ENCODE peak calls at places on chromosomes 11 and 22, in nine cellular contexts. Y is activated naive CD4-positive, alpha-beta T cell; R is T1000; V is NCI-H1417 treated with DMSO at 0.1 percent for 48 hours; J is activated CD4-positive, alpha-beta T cell treated with anti-CD3 and anti-CD28 coated beads, Interleukin-2, amount 50 U/mL, for 24 hours; A is retinal pigment epithelial cell; I is EH; N is effector memory CD4-positive, alpha-beta T cell; T is bronchial epithelial cell. E is an unnamed sample.

GRCh38 chr11:118663929-118664328 is 15.5 kb downstream of the TREH start:
- DNase-seq in Y (no peak), R (no peak), V (no peak), J (no peak), A (no peak), I (no peak), N (no peak), T (no peak), E (no peak)

GRCh38 chr22:11616811-11617210 is 3911.2 kb upstream of the OR11H1 start:
- DNase-seq in Y (no peak), R (no peak), V (no peak), J (no peak), A (no peak), I (no peak), N (no peak), T (no peak), E (no peak)

GRCh38 chr11:15591112-15591537 is 476.4 kb downstream of the INSC start:
- DNase-seq in Y (no peak), R (no peak), V (no peak), J (no peak), A (no peak), I (no peak), N (no peak), T (no peak), E (no peak)

GRCh38 chr22:44668190-44668885 is 33.7 kb upstream of the PRR5 start:
- DNase-seq in Y (peak), R (no peak), V (no peak), J (peak), A (no peak), I (peak), N (peak), T (no peak), E (no peak)

GRCh38 chr11:119351232-119351631 is 4.7 kb upstream of the MFRP start:
- DNase-seq in Y (no peak), R (no peak), V (no peak), J (no peak), A (no peak), I (no peak), N (no peak), T (no peak), E (no peak)

GRCh38 chr11:42870480-42870879 is 441.3 kb upstream of the API5 start:
- DNase-seq in Y (no peak), R (no peak), V (no peak), J (no peak), A (no peak), I (no peak), N (no peak), T (no peak), E (no peak)

GRCh38 chr11:45609902-45610301 is 55.5 kb downstream of the CHST1 start:
- DNase-seq in Y (no peak), R (no peak), V (no peak), J (no peak), A (no peak), I (no peak), N (no peak), T (no peak), E (no peak)

GRCh38 chr11:76589477-76589876 is 81.1 kb downstream of the LRRC32 start:
- DNase-seq in Y (no peak), R (no peak), V (no peak), J (no peak), A (no peak), I (no peak), N (no peak), T (no peak), E (no peak)

GRCh38 chr11:130580372-130580771 is 131.9 kb downstream of the ADAMTS15 start:
- DNase-seq in Y (no peak), R (no peak), V (no peak), J (no peak), A (no peak), I (peak), N (no peak), T (peak), E (peak)

GRCh38 chr11:13289081-13289480 is 11.5 kb downstream of the BMAL1 start:
- DNase-seq in Y (no peak), R (no peak), V (no peak), J (no peak), A (no peak), I (peak), N (no peak), T (no peak), E (no peak)

E was measured in PC-9.